ENCODE peak calls at places on chromosomes 3 and 15, in nine cellular contexts. M, U, S, L, H, X, C, O and E are unnamed samples.

GRCh38 chr3:106281231-106281630 is 412.4 kb upstream of the CBLB start:
- DNase-seq in C (no peak), O (no peak), M (no peak), X (no peak), H (no peak), L (no peak), U (no peak), S (no peak), E (no peak)

GRCh38 chr3:40790741-40791140 is 266.0 kb downstream of the ZNF621 start:
- DNase-seq in H (no peak), U (no peak), M (no peak), L (no peak), S (no peak), O (no peak), X (no peak), C (no peak), E (no peak)

GRCh38 chr15:25706176-25706970 is 156.8 kb downstream of the ATP10A start:
- DNase-seq in O (no peak), H (no peak), U (no peak), C (no peak), S (no peak), X (no peak), M (no peak), L (no peak), E (no peak)

GRCh38 chr3:159814161-159814560 is 174.5 kb upstream of the IL12A start:
- DNase-seq in X (peak), C (no peak), L (peak), H (no peak), O (no peak), U (no peak), M (no peak), S (no peak), E (no peak)

GRCh38 chr3:71247221-71247947 is 336.1 kb downstream of the FOXP1 start:
- DNase-seq in M (no peak), H (no peak), L (no peak), S (no peak), X (no peak), O (no peak), U (peak), C (no peak), E (no peak)

GRCh38 chr15:41631880-41632279 is 28.3 kb upstream of the MGA start:
- DNase-seq in C (no peak), L (no peak), O (no peak), U (no peak), S (no peak), M (no peak), H (no peak), X (no peak), E (no peak)

GRCh38 chr3:13189639-13190375 is 116.6 kb upstream of the IQSEC1 start:
- DNase-seq in O (no peak), X (peak), C (no peak), U (no peak), M (no peak), L (no peak), H (no peak), S (no peak), E (no peak)

GRCh38 chr3:51637941-51638471 is 33.0 kb upstream of the TEX264 start:
- DNase-seq in M (peak), H (no peak), L (peak), O (peak), X (peak), U (no peak), S (no peak), C (no peak), E (no peak)

GRCh38 chr15:52523192-52523591 is 5.5 kb downstream of the MYO5A start:
- DNase-seq in C (no peak), X (no peak), M (no peak), U (no peak), H (no peak), L (no peak), S (no peak), O (no peak), E (no peak)

GRCh38 chr3:73206006-73206405 is 144.5 kb downstream of the EBLN2 start:
- DNase-seq in O (no peak), S (no peak), C (no peak), L (no peak), M (no peak), U (no peak), H (no peak), X (no peak), E (no peak)

GRCh38 chr3:100578646-100579045 is 30.8 kb upstream of the ADGRG7 start:
- DNase-seq in X (no peak), H (no peak), M (no peak), O (no peak), U (no peak), C (no peak), S (no peak), L (no peak), E (no peak)

GRCh38 chr3:136818851-136819783 is at the start of gene SLC35G2:
- DNase-seq in M (peak), U (peak), L (peak), C (peak), O (peak), X (no peak), H (peak), S (peak), E (peak)

GRCh38 chr3:149581681-149582349 is 76.0 kb downstream of the WWTR1 start:
- DNase-seq in O (no peak), L (peak), M (no peak), H (no peak), X (peak), S (no peak), C (peak), U (peak), E (no peak)

GRCh38 chr3:63706321-63707085 is 54.0 kb downstream of the SNTN start:
- DNase-seq in O (no peak), U (no peak), H (no peak), C (no peak), X (no peak), M (no peak), S (no peak), L (no peak), E (no peak)

GRCh38 chr3:14920536-14920935 is 26.8 kb upstream of the NR2C2 start:
- DNase-seq in L (no peak), H (no peak), U (no peak), S (no peak), O (no peak), M (no peak), C (no peak), X (no peak), E (no peak)

GRCh38 chr3:48411606-48412374 is 18.1 kb downstream of the PLXNB1 start:
- DNase-seq in L (no peak), S (no peak), X (no peak), H (no peak), U (no peak), M (no peak), C (no peak), O (peak), E (no peak)

GRCh38 chr3:19474169-19474568 is 325.9 kb downstream of the KCNH8 start:
- DNase-seq in X (no peak), O (no peak), H (no peak), U (no peak), M (no peak), L (no peak), C (no peak), S (no peak), E (peak)

GRCh38 chr15:34621675-34622074 is 38.2 kb upstream of the GOLGA8B start:
- DNase-seq in M (no peak), O (no peak), H (no peak), X (peak), S (no peak), U (no peak), L (no peak), C (no peak), E (no peak)

GRCh38 chr3:111768076-111768475 is 91.0 kb upstream of the PHLDB2 start:
- DNase-seq in S (no peak), O (no peak), L (no peak), H (no peak), X (no peak), C (no peak), M (no peak), U (no peak), E (no peak)

GRCh38 chr3:107987036-107987557 is 103.7 kb downstream of the CD47 start:
- DNase-seq in M (no peak), U (no peak), C (peak), S (no peak), O (no peak), X (peak), H (no peak), L (no peak), E (no peak)